ENCODE peak calls at places on chromosomes 3 and 15, in eight cellular contexts. W, T, X, E, O, Z, M and I are unnamed samples.

GRCh38 chr15:85834651-85835050 is 39.9 kb upstream of the KLHL25 start:
- DNase-seq in X (no peak), W (no peak), T (no peak), Z (no peak), M (no peak), O (no peak), E (no peak), I (no peak)

GRCh38 chr3:126100216-126100615 is 16.3 kb upstream of the SLC41A3 start:
- DNase-seq in T (no peak), X (no peak), M (no peak), E (no peak), O (no peak), Z (no peak), W (no peak), I (no peak)

GRCh38 chr15:68795298-68795848 is 25.3 kb downstream of the ANP32A start:
- DNase-seq in X (peak), T (peak), O (no peak), Z (peak), W (peak), E (peak), M (peak), I (peak)

GRCh38 chr3:167901087-167901486 is 165.6 kb downstream of the SERPINI1 start:
- DNase-seq in E (no peak), O (no peak), T (no peak), X (no peak), Z (no peak), W (no peak), M (no peak), I (no peak)

GRCh38 chr3:52845157-52845556 is 10.3 kb upstream of the MUSTN1 start:
- DNase-seq in E (peak), X (no peak), W (no peak), O (no peak), Z (peak), M (no peak), T (no peak), I (peak)

GRCh38 chr3:71503525-71504249 is 79.8 kb downstream of the FOXP1 start:
- DNase-seq in X (no peak), E (no peak), O (peak), Z (no peak), W (no peak), M (no peak), T (no peak), I (no peak)

GRCh38 chr15:67259375-67259774 is 4.8 kb downstream of the IQCH start:
- DNase-seq in E (no peak), W (no peak), Z (no peak), T (no peak), M (no peak), O (no peak), X (no peak), I (no peak)

GRCh38 chr3:62252614-62253147 is 120.7 kb downstream of the FEZF2 start:
- DNase-seq in W (no peak), Z (peak), O (no peak), T (no peak), X (no peak), E (no peak), M (no peak), I (no peak)

GRCh38 chr3:81816473-81817260 is 55.2 kb upstream of the GBE1 start:
- DNase-seq in M (no peak), Z (no peak), W (no peak), X (no peak), E (no peak), T (peak), O (no peak), I (no peak)

GRCh38 chr3:18424862-18425640 is at the start of gene SATB1:
- DNase-seq in Z (peak), E (peak), M (no peak), W (peak), X (peak), O (peak), T (peak), I (peak)

GRCh38 chr3:173552526-173552925 is 155.0 kb downstream of the NLGN1 start:
- DNase-seq in M (no peak), T (no peak), Z (no peak), W (no peak), X (no peak), E (no peak), O (no peak), I (no peak)

GRCh38 chr3:152399374-152399773 is 130.6 kb downstream of the MBNL1 start:
- DNase-seq in Z (no peak), W (no peak), M (no peak), E (no peak), X (no peak), T (no peak), O (peak), I (no peak)

GRCh38 chr3:137263982-137264777 is 306.4 kb downstream of the IL20RB start:
- DNase-seq in Z (peak), X (no peak), E (no peak), T (no peak), O (no peak), W (peak), M (no peak), I (no peak)

GRCh38 chr15:45435124-45435903 is 57.0 kb upstream of the GATM start:
- DNase-seq in X (no peak), W (no peak), T (no peak), O (no peak), E (no peak), Z (no peak), M (no peak), I (peak)

GRCh38 chr15:20353966-20354883 is 187.4 kb downstream of the GOLGA6L6 start:
- DNase-seq in E (peak), W (no peak), Z (no peak), M (no peak), X (no peak), T (no peak), O (peak), I (no peak)

GRCh38 chr3:193869221-193870201 is 266.4 kb upstream of the HES1 start:
- DNase-seq in E (no peak), M (no peak), Z (peak), W (no peak), O (peak), T (no peak), X (peak), I (no peak)

GRCh38 chr3:194556086-194557056 is 69.6 kb upstream of the ATP13A3 start:
- DNase-seq in T (no peak), W (no peak), Z (peak), O (peak), M (no peak), E (no peak), X (no peak), I (no peak)

GRCh38 chr3:146065573-146066006 is 95.4 kb downstream of the PLOD2 start:
- DNase-seq in O (peak), M (no peak), T (no peak), Z (no peak), W (no peak), E (no peak), X (no peak), I (peak)

GRCh38 chr3:117752984-117753717 is 1043.6 kb downstream of the TUSC7 start:
- DNase-seq in M (no peak), W (no peak), Z (no peak), O (no peak), X (no peak), E (no peak), T (no peak), I (no peak)

GRCh38 chr3:66469220-66469640 is 31.6 kb downstream of the LRIG1 start:
- DNase-seq in W (no peak), M (no peak), X (no peak), E (no peak), Z (no peak), T (peak), O (no peak), I (no peak)
- TF ChIP-seq POLR2A in W (no peak), M (no peak), X (no peak), E (no peak), Z (no peak), T (no peak), O (no peak), I (no peak)

DNA sequence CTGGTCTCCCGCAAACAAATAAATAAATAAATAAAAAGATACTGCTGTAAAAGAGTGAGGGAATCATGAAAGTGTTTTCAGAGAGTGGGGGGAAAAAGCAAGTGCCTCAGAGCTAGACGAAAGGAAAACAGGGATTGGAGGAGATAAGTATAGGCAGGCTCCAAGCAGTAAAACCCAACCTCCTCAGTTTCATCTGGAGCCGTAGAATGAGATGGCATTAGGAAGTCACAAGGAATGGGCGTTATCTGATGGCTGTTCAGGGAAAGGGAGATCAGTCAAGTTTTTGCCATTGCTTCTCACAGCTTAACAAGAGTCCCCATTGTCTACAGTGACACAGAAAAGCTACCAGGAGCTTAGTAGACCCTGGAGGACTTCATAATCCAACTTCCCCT is 451.5 kb upstream of the PPP2R3A start:
- DNase-seq in M (no peak), E (no peak), W (no peak), Z (no peak), X (no peak), O (no peak), T (no peak), I (no peak)
- TF ChIP-seq POLR2A in M (no peak), E (no peak), W (no peak), Z (no peak), X (no peak), O (no peak), T (no peak), I (no peak)

GRCh38 chr15:91099616-91100560 is at the start of gene SV2B:
- DNase-seq in X (no peak), T (peak), W (no peak), E (peak), M (no peak), O (peak), Z (peak), I (no peak)
- TF ChIP-seq POLR2A in X (no peak), T (no peak), W (no peak), E (no peak), M (no peak), O (no peak), Z (no peak), I (no peak)

DNA sequence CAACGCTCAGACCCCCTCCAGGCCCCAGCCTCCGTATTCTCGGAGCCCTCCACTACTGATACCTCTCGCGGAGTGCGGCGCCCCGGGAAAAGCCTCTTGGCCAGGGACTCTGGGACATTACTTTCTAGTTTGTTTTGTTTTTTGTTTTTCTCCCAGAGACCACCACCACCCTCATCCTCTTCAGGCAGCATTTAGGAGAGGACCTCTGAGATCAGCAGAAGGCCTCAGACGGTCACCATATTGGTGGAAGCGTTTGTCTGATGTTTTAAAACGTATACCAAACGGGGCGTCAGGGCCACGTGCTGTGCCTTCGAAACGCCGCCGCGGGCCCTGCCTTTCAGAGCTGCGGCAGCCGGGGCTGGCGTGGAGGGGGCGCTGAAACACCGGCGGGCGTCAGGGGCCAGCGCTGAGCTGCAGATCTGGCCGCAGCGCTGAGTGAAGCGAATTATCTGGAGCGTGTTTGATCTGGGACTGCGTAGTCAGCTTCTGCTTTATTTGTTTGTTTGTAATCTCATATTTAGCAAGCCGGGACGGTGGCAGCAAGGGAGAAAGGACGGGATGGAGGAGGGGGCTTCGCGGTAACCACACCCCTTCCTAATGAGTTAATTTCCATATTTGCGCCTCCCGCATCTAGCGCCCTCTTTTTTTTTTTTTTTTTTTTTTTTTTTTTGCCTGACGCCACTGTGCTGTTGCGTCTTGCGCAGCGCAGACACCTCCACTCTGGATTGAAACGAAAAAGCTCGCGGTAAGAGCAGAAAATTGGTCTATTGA is 14.8 kb downstream of the SOX2 start:
- DNase-seq in T (no peak), M (no peak), W (no peak), X (no peak), O (peak), Z (no peak), E (peak), I (no peak)
- TF ChIP-seq POLR2A in T (no peak), M (no peak), W (no peak), X (no peak), O (no peak), Z (no peak), E (no peak), I (no peak)

DNA sequence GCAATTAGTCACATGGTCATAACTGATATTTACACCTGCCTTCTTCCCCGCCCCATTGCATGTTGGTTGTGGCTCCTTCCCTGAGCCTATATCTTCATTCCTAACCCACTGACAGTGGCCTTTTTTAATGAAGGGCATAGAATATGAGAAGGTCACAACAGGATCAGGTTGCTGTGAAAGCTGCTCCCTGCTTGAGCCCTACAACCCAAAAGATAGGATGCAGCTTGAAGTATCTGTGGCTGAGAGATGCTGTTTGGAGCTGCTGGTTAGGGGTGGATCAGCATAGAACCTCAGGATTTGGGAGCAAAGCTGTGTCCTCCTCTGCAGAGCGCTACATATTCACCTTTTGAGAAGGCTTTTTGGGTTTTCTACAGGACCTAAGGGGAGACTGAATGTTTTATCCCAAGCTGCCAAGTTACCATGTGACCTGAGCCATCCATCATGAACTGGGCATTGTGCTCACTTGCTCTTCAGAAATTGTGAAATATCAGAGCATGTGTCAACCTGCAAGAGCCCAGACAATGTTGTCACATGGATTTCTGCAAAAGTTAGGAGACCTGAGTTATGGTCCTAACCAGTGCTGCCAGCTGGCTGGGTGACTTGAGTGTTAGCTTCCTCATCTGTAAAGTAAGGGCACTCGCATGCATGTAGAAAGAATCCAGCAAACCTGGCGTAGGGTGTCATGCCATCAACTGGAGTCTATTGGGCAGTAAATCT is 49.8 kb upstream of the ARL8B start:
- DNase-seq in T (no peak), X (peak), M (no peak), O (no peak), Z (peak), W (no peak), E (no peak), I (peak)
- TF ChIP-seq POLR2A in T (no peak), X (no peak), M (no peak), O (no peak), Z (no peak), W (no peak), E (no peak), I (no peak)

DNA sequence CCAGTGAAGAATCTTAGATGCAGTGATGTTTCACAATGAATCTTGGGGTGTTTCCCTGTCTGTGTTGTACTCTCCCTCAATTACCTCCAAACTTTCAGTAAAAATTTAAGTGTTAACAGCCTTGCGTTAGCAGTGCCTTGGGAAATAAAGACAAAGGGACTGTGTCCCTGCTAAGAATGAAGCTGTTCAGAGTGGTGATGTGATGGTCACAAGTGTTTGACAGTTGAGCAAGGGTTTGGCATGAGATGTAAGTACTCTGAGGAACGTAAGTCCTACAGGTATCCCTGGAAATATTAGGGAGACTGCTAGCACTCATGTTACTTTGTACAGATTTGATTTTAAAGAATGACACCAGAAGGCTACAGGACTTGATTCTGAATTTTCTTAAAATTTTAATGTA is 304.3 kb upstream of the DPH6 start:
- DNase-seq in O (no peak), W (no peak), E (no peak), T (no peak), X (no peak), Z (no peak), M (no peak), I (no peak)
- TF ChIP-seq POLR2A in O (no peak), W (no peak), E (no peak), T (no peak), X (no peak), Z (no peak), M (no peak), I (no peak)

GRCh38 chr3:105869531-105869833 is 670 bp upstream of the CBLB start:
- DNase-seq in O (no peak), E (no peak), T (no peak), X (no peak), Z (no peak), M (no peak), W (no peak), I (no peak)

GRCh38 chr3:105868745-105869530 is at the start of gene CBLB:
- DNase-seq in M (peak), Z (peak), T (peak), X (peak), W (peak), O (peak), E (peak), I (peak)

GRCh38 chr3:105867690-105868449 is 942 bp downstream of the CBLB start:
- DNase-seq in W (no peak), M (no peak), Z (no peak), O (no peak), E (no peak), T (no peak), X (no peak), I (no peak)

GRCh38 chr3:105866656-105867653 is 1.9 kb downstream of the CBLB start:
- DNase-seq in Z (no peak), T (no peak), X (no peak), W (no peak), E (no peak), M (no peak), O (no peak), I (no peak)

DNA sequence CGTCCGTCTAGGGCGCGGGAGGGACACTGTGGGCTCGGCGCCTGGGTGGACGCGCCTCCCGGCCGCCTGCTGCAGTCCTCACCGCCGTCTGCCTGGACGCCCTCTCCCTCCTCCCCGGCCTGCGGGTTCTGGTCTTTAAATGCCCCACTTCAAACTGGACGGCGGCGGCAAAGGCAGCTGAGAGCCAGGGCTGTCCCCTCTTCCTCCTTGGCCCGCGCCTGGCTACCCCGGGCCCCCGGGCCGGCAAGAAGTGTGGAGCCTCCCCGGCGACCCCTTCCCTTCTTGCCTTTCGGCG is 415 bp downstream of the CBLB start:
- DNase-seq in O (peak), W (peak), X (peak), T (no peak), M (no peak), Z (peak), E (peak), I (peak)
- TF ChIP-seq POLR2A in O (no peak), W (no peak), X (no peak), T (no peak), M (no peak), Z (no peak), E (no peak), I (no peak)

GRCh38 chr15:39918688-39919385 is 1.2 kb downstream of the GPR176 start:
- DNase-seq in T (no peak), E (no peak), Z (no peak), O (no peak), X (no peak), W (no peak), M (no peak), I (no peak)
- TF ChIP-seq POLR2A in T (no peak), E (no peak), Z (no peak), O (no peak), X (no peak), W (no peak), M (no peak), I (no peak)

GRCh38 chr15:74433592-74434259 is at the start of gene SEMA7A:
- DNase-seq in W (peak), M (no peak), Z (peak), E (peak), O (peak), T (peak), X (peak), I (peak)
- TF ChIP-seq POLR2A in W (peak), M (no peak), Z (peak), E (no peak), O (peak), T (peak), X (no peak), I (peak)

GRCh38 chr3:123025642-123026521 is 1.7 kb downstream of the SEMA5B start:
- DNase-seq in Z (no peak), O (no peak), W (peak), M (no peak), T (no peak), E (no peak), X (no peak), I (no peak)
- TF ChIP-seq POLR2A in Z (no peak), O (no peak), W (no peak), M (no peak), T (no peak), E (no peak), X (no peak), I (no peak)